ENCODE peak calls at places on chromosomes 3 and 15, in five cellular contexts. I is K562, N is HCT116, A is SK-N-SH, G is GM12878. E is an unnamed sample.

GRCh38 chr15:60479711-60480110 is 769 bp upstream of the ICE2 start:
- DNase-seq in I (no peak), N (no peak), A (no peak), G (peak), E (no peak)

GRCh38 chr3:148816971-148817519 is 10.6 kb upstream of the CPB1 start:
- DNase-seq in I (no peak), N (no peak), A (no peak), G (no peak), E (no peak)

GRCh38 chr15:94359716-94360115 is 128.4 kb downstream of the MCTP2 start:
- DNase-seq in I (no peak), N (no peak), A (no peak), G (no peak), E (no peak)

GRCh38 chr3:113771993-113772392 is 25.2 kb downstream of the ATP6V1A start:
- DNase-seq in I (no peak), N (no peak), A (no peak), G (no peak), E (no peak)

GRCh38 chr3:159897331-159898075 is 91.1 kb upstream of the IL12A start:
- DNase-seq in I (no peak), N (no peak), A (peak), G (no peak), E (no peak)

GRCh38 chr15:22942877-22943276 is 37.3 kb downstream of the CYFIP1 start:
- DNase-seq in I (no peak), N (no peak), A (no peak), G (no peak), E (no peak)

GRCh38 chr15:89090791-89091666 is 2.8 kb downstream of the ABHD2 start:
- DNase-seq in I (no peak), N (no peak), A (peak), G (no peak), E (no peak)

GRCh38 chr15:66838671-66839239 is 136.7 kb downstream of the SMAD6 start:
- DNase-seq in I (peak), N (peak), A (peak), G (no peak), E (no peak)

GRCh38 chr3:5274116-5274515 is 86.6 kb downstream of the EDEM1 start:
- DNase-seq in I (no peak), N (no peak), A (no peak), G (no peak), E (peak)

GRCh38 chr3:140292684-140293083 is 357.7 kb downstream of the CLSTN2 start:
- DNase-seq in I (no peak), N (no peak), A (no peak), G (no peak), E (no peak)

GRCh38 chr3:98779936-98780335 is 16.8 kb downstream of the ST3GAL6 start:
- DNase-seq in I (no peak), N (no peak), A (no peak), G (no peak), E (no peak)

GRCh38 chr15:76983588-76984379 is 11.1 kb upstream of the PSTPIP1 start:
- DNase-seq in I (no peak), N (no peak), A (no peak), G (no peak), E (no peak)

GRCh38 chr15:86135030-86135429 is 55.4 kb downstream of the AGBL1 start:
- DNase-seq in I (no peak), N (no peak), A (no peak), G (no peak), E (no peak)

GRCh38 chr15:63402498-63403253 is 21.0 kb upstream of the CA12 start:
- DNase-seq in I (peak), N (no peak), A (peak), G (no peak), E (no peak)

GRCh38 chr3:4033296-4033695 is 234.1 kb downstream of the LRRN1 start:
- DNase-seq in I (no peak), N (no peak), A (no peak), G (no peak), E (no peak)

DNA sequence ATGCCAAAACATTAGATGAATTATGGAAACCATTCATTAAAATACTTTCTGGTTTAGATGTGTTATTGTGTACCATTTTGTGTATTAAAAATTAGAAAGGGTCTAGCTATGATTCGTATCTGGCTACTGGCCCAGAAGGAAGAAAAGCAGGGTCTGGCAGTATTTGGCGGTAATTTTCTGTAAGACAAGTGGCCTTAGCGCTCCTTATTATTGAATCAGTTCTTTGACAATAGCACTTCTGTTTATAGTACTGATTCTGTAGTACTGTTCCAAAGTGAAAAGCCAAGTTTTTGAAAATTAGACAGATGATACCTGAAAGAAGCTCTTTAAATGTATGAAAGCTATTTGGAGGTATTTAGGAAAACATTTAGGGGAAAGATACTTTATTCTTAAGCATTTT is 10.2 kb downstream of the GLCE start:
- DNase-seq in I (no peak), N (no peak), A (no peak), G (no peak), E (no peak)
- TF ChIP-seq JUND in I (no peak), N (no peak), A (no peak), G (no peak), E (no peak)

GRCh38 chr3:25664066-25664809 is 469 bp downstream of the TOP2B start:
- DNase-seq in I (peak), N (peak), A (peak), G (no peak), E (peak)
- TF ChIP-seq JUND in I (no peak), N (no peak), A (no peak), G (no peak), E (no peak)

GRCh38 chr15:31513178-31513577 is 186.5 kb downstream of the KLF13 start:
- DNase-seq in I (no peak), N (no peak), A (no peak), G (no peak), E (no peak)
- TF ChIP-seq JUND in I (no peak), N (no peak), A (no peak), G (no peak), E (no peak)

GRCh38 chr3:48595526-48596121 is 495 bp upstream of the COL7A1 start:
- DNase-seq in I (peak), N (no peak), A (peak), G (no peak), E (no peak)
- TF ChIP-seq JUND in I (peak), N (no peak), A (no peak), G (no peak), E (no peak)

GRCh38 chr3:105790534-105790933 is 78.3 kb downstream of the CBLB start:
- DNase-seq in I (no peak), N (no peak), A (no peak), G (no peak), E (no peak)

GRCh38 chr3:105791134-105791533 is 77.7 kb downstream of the CBLB start:
- DNase-seq in I (no peak), N (no peak), A (no peak), G (no peak), E (no peak)

GRCh38 chr3:105788548-105789036 is 80.2 kb downstream of the CBLB start:
- DNase-seq in I (no peak), N (no peak), A (no peak), G (no peak), E (no peak)

GRCh38 chr3:105793040-105793439 is 75.8 kb downstream of the CBLB start:
- DNase-seq in I (no peak), N (no peak), A (no peak), G (no peak), E (no peak)

DNA sequence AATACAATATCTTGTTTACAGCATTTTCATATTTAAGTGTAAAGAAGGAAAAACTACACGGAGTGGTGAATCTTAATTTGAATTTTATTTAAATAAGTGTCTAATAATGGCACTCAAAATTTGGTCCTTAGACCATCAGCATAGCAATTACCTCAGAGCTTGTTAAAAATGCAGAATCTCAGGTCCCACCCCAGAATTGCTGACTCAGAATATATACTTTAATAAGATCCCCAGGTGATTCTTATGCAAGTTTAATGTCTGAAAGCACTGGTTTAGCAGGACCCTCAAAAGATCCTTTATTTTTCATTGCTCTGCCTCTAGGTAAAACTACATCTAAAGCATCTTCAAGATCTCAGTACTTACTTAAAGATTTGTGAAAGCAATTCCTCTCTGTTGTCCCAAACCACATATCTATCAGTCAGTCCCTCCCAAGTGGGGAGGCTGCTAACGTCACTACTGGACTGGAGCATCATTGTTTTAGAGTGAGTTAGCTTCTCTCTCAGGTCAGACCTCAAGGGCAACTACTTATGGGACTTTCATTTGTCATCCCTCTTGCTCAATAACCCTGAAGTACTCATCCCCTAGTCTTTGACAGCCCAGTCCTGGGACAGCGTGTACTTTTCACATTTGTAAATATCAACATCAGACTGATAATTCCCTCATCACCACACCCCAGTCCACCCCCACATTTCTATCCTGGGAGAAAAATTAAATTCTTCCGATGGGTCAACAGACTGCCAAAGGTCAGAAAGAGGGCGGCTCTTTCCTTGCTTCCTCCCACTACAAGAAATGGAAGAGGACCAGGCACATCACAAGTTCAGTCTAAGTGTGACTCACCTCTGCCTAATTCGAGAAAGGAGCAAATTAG is 76.7 kb downstream of the CBLB start:
- DNase-seq in I (no peak), N (no peak), A (no peak), G (no peak), E (no peak)
- TF ChIP-seq JUND in I (no peak), N (no peak), A (no peak), G (no peak), E (no peak)

GRCh38 chr3:133479895-133480669 is 80.2 kb downstream of the BFSP2 start:
- DNase-seq in I (no peak), N (peak), A (no peak), G (peak), E (no peak)

GRCh38 chr3:133477497-133477896 is 77.6 kb downstream of the BFSP2 start:
- DNase-seq in I (no peak), N (no peak), A (no peak), G (peak), E (no peak)

GRCh38 chr3:133476971-133477375 is 77.1 kb downstream of the BFSP2 start:
- DNase-seq in I (no peak), N (no peak), A (no peak), G (no peak), E (no peak)

GRCh38 chr3:133479401-133479800 is 79.5 kb downstream of the BFSP2 start:
- DNase-seq in I (no peak), N (no peak), A (no peak), G (no peak), E (no peak)

DNA sequence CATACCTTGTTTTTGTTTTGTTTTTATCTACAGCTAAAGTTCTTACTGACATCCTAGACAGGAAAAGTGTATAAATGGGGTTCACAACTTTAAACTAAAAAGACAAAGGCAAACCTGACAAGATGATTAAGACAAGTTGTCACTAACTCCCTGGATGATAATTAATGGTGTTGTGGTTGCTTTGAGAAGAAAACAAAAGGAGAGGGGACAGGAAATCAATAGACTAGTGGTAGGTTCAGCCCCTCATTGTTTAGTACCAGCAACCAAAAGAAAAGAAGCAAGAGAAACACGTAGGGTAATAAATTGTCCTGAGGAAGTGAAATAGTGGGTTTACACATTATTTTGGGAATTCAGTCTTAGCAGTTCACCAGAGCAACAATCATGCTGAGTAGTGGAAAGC is 78.8 kb downstream of the BFSP2 start:
- DNase-seq in I (no peak), N (no peak), A (no peak), G (no peak), E (no peak)
- TF ChIP-seq JUND in I (no peak), N (no peak), A (no peak), G (no peak), E (no peak)